ENCODE peak calls at places on chromosome 3, in seven cellular contexts. F is T-helper 1 cell, T is T follicular helper cell, Q is left cardiac atrium, M is HCEC 1CT, P is amniotic epithelial cell, G is PC-3. H is an unnamed sample.

GRCh38 chr3:123586966-123587365 is 2.1 kb upstream of the HACD2 start:
- DNase-seq in G (no peak), Q (no peak), F (no peak), T (no peak), P (peak; percentile 42), M (no peak), H (no peak)

GRCh38 chr3:58246148-58247051 is 8.8 kb downstream of the ABHD6 start:
- DNase-seq in P (no peak), F (no peak), M (no peak), T (no peak), Q (no peak), G (no peak), H (no peak)

GRCh38 chr3:131402391-131403039 is 20.9 kb downstream of the NUDT16 start:
- DNase-seq in P (peak; percentile 60), F (no peak), G (peak; percentile 54), M (peak; percentile 59), T (no peak), Q (no peak), H (peak; percentile 40)

GRCh38 chr3:43870110-43870509 is 179.4 kb downstream of the ABHD5 start:
- DNase-seq in F (no peak), G (peak; percentile 93), Q (no peak), T (no peak), P (peak; percentile 54), M (peak; percentile 55), H (no peak)

GRCh38 chr3:45623434-45623833 is 28.9 kb downstream of the LIMD1 start:
- DNase-seq in P (no peak), Q (no peak), M (no peak), F (no peak), G (no peak), T (no peak), H (peak; percentile 63)

GRCh38 chr3:14765065-14765410 is 53.7 kb upstream of the FGD5 start:
- DNase-seq in P (no peak), F (no peak), G (no peak), Q (no peak), M (no peak), T (no peak), H (no peak)

GRCh38 chr3:78497025-78497424 is 1270.8 kb downstream of the ROBO1 start:
- DNase-seq in Q (peak; percentile 20), P (no peak), T (no peak), M (no peak), G (no peak), F (no peak), H (no peak)

GRCh38 chr3:182259579-182259978 is 533.7 kb upstream of the ATP11B start:
- DNase-seq in Q (peak; percentile 39), F (no peak), M (no peak), P (no peak), T (no peak), G (no peak), H (no peak)

GRCh38 chr3:185824467-185825378 is at the start of gene IGF2BP2:
- DNase-seq in P (peak; percentile 78), F (peak; percentile 15), Q (peak; percentile 74), M (peak; percentile 88), G (peak; percentile 81), T (no peak), H (no peak)

GRCh38 chr3:157030712-157031111 is 129.2 kb downstream of the CCNL1 start:
- DNase-seq in T (no peak), G (no peak), F (no peak), P (no peak), Q (no peak), M (no peak), H (no peak)

GRCh38 chr3:138381413-138381901 is 33.1 kb downstream of the MRAS start:
- DNase-seq in T (no peak), M (no peak), P (peak; percentile 19), Q (peak; percentile 59), F (no peak), G (no peak), H (no peak)

GRCh38 chr3:90091557-90091956 is 984.1 kb downstream of the EPHA3 start:
- DNase-seq in F (no peak), T (no peak), P (peak; percentile 88), M (peak; percentile 66), Q (peak; percentile 22), G (peak; percentile 59), H (peak; percentile 1)

GRCh38 chr3:56123487-56123886 is 344.8 kb downstream of the ERC2 start:
- DNase-seq in G (no peak), M (no peak), P (no peak), F (no peak), T (no peak), Q (no peak), H (no peak)

GRCh38 chr3:133237380-133237779 is 162.5 kb upstream of the BFSP2 start:
- DNase-seq in M (no peak), G (no peak), F (no peak), Q (no peak), P (no peak), T (no peak), H (no peak)

GRCh38 chr3:94036909-94037507 is 8.6 kb upstream of the STX19 start:
- DNase-seq in F (no peak), M (peak; percentile 79), P (peak; percentile 50), Q (no peak), T (no peak), G (peak; percentile 84), H (no peak)

GRCh38 chr3:165464736-165465135 is 268.6 kb upstream of the SLITRK3 start:
- DNase-seq in G (peak; percentile 79), T (no peak), Q (no peak), P (peak; percentile 81), F (no peak), M (no peak), H (no peak)

GRCh38 chr3:119219069-119219468 is 21.6 kb downstream of the B4GALT4 start:
- DNase-seq in F (no peak), P (no peak), M (no peak), G (no peak), Q (no peak), T (no peak), H (no peak)

GRCh38 chr3:115351193-115351592 is 204.1 kb upstream of the ZBTB20 start:
- DNase-seq in T (no peak), Q (no peak), G (no peak), M (no peak), F (no peak), P (no peak), H (no peak)

GRCh38 chr3:147712357-147712756 is 303.2 kb downstream of the ZIC1 start:
- DNase-seq in T (no peak), P (no peak), F (no peak), G (no peak), M (no peak), Q (peak; percentile 23), H (no peak)

GRCh38 chr3:12518266-12519028 is 26.9 kb downstream of the MKRN2OS start:
- DNase-seq in T (no peak), P (no peak), G (no peak), Q (no peak), M (no peak), F (no peak), H (no peak)

GRCh38 chr3:121698914-121699313 is 38.2 kb upstream of the HCLS1 start:
- DNase-seq in G (no peak), Q (peak; percentile 33), M (no peak), P (no peak), F (no peak), T (no peak), H (no peak)

GRCh38 chr3:149969945-149970715 is 565 bp downstream of the PFN2 start:
- DNase-seq in G (peak; percentile 75), Q (peak; percentile 88), T (peak; percentile 70), M (peak; percentile 73), P (peak; percentile 89), F (peak; percentile 65), H (no peak)

GRCh38 chr3:1609416-1609815 is 489.2 kb upstream of the CNTN4 start:
- DNase-seq in G (no peak), M (no peak), T (no peak), F (no peak), P (no peak), Q (no peak), H (no peak)

GRCh38 chr3:8607285-8608040 is 37.1 kb downstream of the SSUH2 start:
- DNase-seq in Q (peak; percentile 73), G (peak; percentile 74), T (no peak), F (no peak), P (peak; percentile 79), M (peak; percentile 60), H (no peak)

GRCh38 chr3:186254676-186255665 is 107.1 kb downstream of the DGKG start:
- DNase-seq in P (no peak), T (no peak), Q (no peak), F (no peak), M (no peak), G (peak; percentile 29), H (peak; percentile 81)

GRCh38 chr3:113103588-113103987 is 107.8 kb upstream of the BOC start:
- DNase-seq in G (no peak), F (no peak), Q (no peak), T (no peak), M (no peak), P (peak; percentile 49), H (peak; percentile 49)

GRCh38 chr3:67654832-67655152 is 380 bp upstream of the SUCLG2 start:
- DNase-seq in M (no peak), G (peak; percentile 6), T (peak; percentile 1), Q (no peak), P (no peak), F (no peak), H (no peak)

GRCh38 chr3:184761120-184761841 is 49.4 kb upstream of the MAGEF1 start:
- DNase-seq in M (no peak), Q (peak; percentile 51), P (peak; percentile 28), T (no peak), F (no peak), G (no peak), H (no peak)

GRCh38 chr3:190252080-190252479 is 70.2 kb downstream of the CLDN1 start:
- DNase-seq in F (no peak), T (no peak), G (no peak), P (peak; percentile 96), M (peak; percentile 54), Q (no peak), H (peak; percentile 81)

GRCh38 chr3:10546181-10546624 is 40.8 kb upstream of the ATP2B2 start:
- DNase-seq in Q (no peak), P (no peak), M (no peak), F (no peak), T (no peak), G (no peak), H (no peak)

GRCh38 chr3:264394-265156 is 68.0 kb downstream of the CHL1 start:
- DNase-seq in P (peak; percentile 83), F (no peak), M (peak; percentile 89), Q (no peak), G (peak; percentile 91), T (no peak), H (no peak)

GRCh38 chr3:118128886-118129285 is 905.8 kb downstream of the IGSF11 start:
- DNase-seq in F (no peak), P (no peak), M (no peak), Q (no peak), G (peak; percentile 60), T (no peak), H (no peak)

GRCh38 chr3:195197764-195198423 is 73.1 kb downstream of the XXYLT1 start:
- DNase-seq in F (no peak), M (peak; percentile 85), T (no peak), G (peak; percentile 90), Q (no peak), P (peak; percentile 78), H (peak; percentile 62)

GRCh38 chr3:109804697-109805096 is 467.4 kb upstream of the DPPA4 start:
- DNase-seq in P (no peak), G (no peak), M (no peak), F (no peak), T (no peak), Q (no peak), H (no peak)

GRCh38 chr3:118267588-118267987 is 767.1 kb downstream of the IGSF11 start:
- DNase-seq in F (no peak), G (peak; percentile 4), M (no peak), Q (no peak), T (no peak), P (no peak), H (no peak)

H was measured in HL-60.